ENCODE peak calls at places on chromosomes 4 and X, in five cellular contexts. One of them, this sample, is unnamed.

GRCh38 chr4:3684546-3684945 is 81.6 kb upstream of the ADRA2C start:
- DNase-seq in neuronal stem cell: no peak
- DNase-seq in epithelial cell of esophagus: no peak
- DNase-seq in bronchial epithelial cell: no peak
- DNase-seq in CD8-positive, alpha-beta memory T cell: no peak
- DNase-seq in this sample: no peak

GRCh38 chr4:185837415-185838103 is 25.6 kb upstream of the SORBS2 start:
- DNase-seq in neuronal stem cell: no peak
- DNase-seq in bronchial epithelial cell: no peak
- DNase-seq in epithelial cell of esophagus: no peak
- DNase-seq in CD8-positive, alpha-beta memory T cell: no peak
- DNase-seq in this sample: no peak

GRCh38 chr4:105060628-105061027 is 86.0 kb upstream of the TET2 start:
- DNase-seq in bronchial epithelial cell: peak; percentile 47
- DNase-seq in epithelial cell of esophagus: peak; percentile 20
- DNase-seq in CD8-positive, alpha-beta memory T cell: no peak
- DNase-seq in neuronal stem cell: no peak
- DNase-seq in this sample: no peak

GRCh38 chrX:57918750-57919436 is 8.6 kb upstream of the ZXDA start:
- DNase-seq in CD8-positive, alpha-beta memory T cell: no peak
- DNase-seq in epithelial cell of esophagus: peak; percentile 35
- DNase-seq in bronchial epithelial cell: peak; percentile 16
- DNase-seq in neuronal stem cell: no peak
- DNase-seq in this sample: peak; percentile 22

GRCh38 chrX:43556207-43556606 is 99.9 kb upstream of the MAOA start:
- DNase-seq in epithelial cell of esophagus: no peak
- DNase-seq in CD8-positive, alpha-beta memory T cell: no peak
- DNase-seq in neuronal stem cell: no peak
- DNase-seq in bronchial epithelial cell: no peak
- DNase-seq in this sample: no peak

GRCh38 chr4:144647095-144647959 is 1.4 kb downstream of the HHIP start:
- DNase-seq in CD8-positive, alpha-beta memory T cell: no peak
- DNase-seq in epithelial cell of esophagus: peak; percentile 23
- DNase-seq in bronchial epithelial cell: no peak
- DNase-seq in neuronal stem cell: no peak
- DNase-seq in this sample: no peak

GRCh38 chrX:121851033-121851432 is 803.6 kb downstream of the GLUD2 start:
- DNase-seq in neuronal stem cell: no peak
- DNase-seq in bronchial epithelial cell: peak; percentile 51
- DNase-seq in CD8-positive, alpha-beta memory T cell: no peak
- DNase-seq in epithelial cell of esophagus: peak; percentile 52
- DNase-seq in this sample: no peak

GRCh38 chr4:119735136-119735770 is 106.6 kb upstream of the PDE5A start:
- DNase-seq in bronchial epithelial cell: peak; percentile 81
- DNase-seq in CD8-positive, alpha-beta memory T cell: no peak
- DNase-seq in neuronal stem cell: no peak
- DNase-seq in epithelial cell of esophagus: peak; percentile 67
- DNase-seq in this sample: no peak

GRCh38 chr4:163556169-163556568 is 61.7 kb downstream of the TMA16 start:
- DNase-seq in epithelial cell of esophagus: no peak
- DNase-seq in neuronal stem cell: no peak
- DNase-seq in CD8-positive, alpha-beta memory T cell: no peak
- DNase-seq in bronchial epithelial cell: no peak
- DNase-seq in this sample: no peak

GRCh38 chrX:54530358-54530900 is 410 bp downstream of the GNL3L start:
- DNase-seq in epithelial cell of esophagus: no peak
- DNase-seq in bronchial epithelial cell: no peak
- DNase-seq in CD8-positive, alpha-beta memory T cell: no peak
- DNase-seq in neuronal stem cell: no peak
- DNase-seq in this sample: no peak

GRCh38 chrX:51825432-51825831 is 68.0 kb upstream of the MAGED1 start:
- DNase-seq in bronchial epithelial cell: no peak
- DNase-seq in epithelial cell of esophagus: peak; percentile 2
- DNase-seq in CD8-positive, alpha-beta memory T cell: no peak
- DNase-seq in neuronal stem cell: no peak
- DNase-seq in this sample: no peak

GRCh38 chrX:19855700-19856381 is 31.6 kb downstream of the SH3KBP1 start:
- DNase-seq in neuronal stem cell: no peak
- DNase-seq in epithelial cell of esophagus: peak; percentile 12
- DNase-seq in CD8-positive, alpha-beta memory T cell: no peak
- DNase-seq in bronchial epithelial cell: peak; percentile 21
- DNase-seq in this sample: no peak

GRCh38 chr4:63563288-63564014 is 845.8 kb downstream of the TECRL start:
- DNase-seq in CD8-positive, alpha-beta memory T cell: no peak
- DNase-seq in epithelial cell of esophagus: peak; percentile 21
- DNase-seq in bronchial epithelial cell: peak; percentile 0
- DNase-seq in neuronal stem cell: peak; percentile 9
- DNase-seq in this sample: no peak

GRCh38 chrX:24425806-24426205 is 39.3 kb upstream of the PDK3 start:
- DNase-seq in CD8-positive, alpha-beta memory T cell: no peak
- DNase-seq in epithelial cell of esophagus: no peak
- DNase-seq in neuronal stem cell: no peak
- DNase-seq in bronchial epithelial cell: no peak
- DNase-seq in this sample: no peak

GRCh38 chr4:98209111-98209510 is 52.1 kb upstream of the RAP1GDS1 start:
- DNase-seq in CD8-positive, alpha-beta memory T cell: no peak
- DNase-seq in bronchial epithelial cell: no peak
- DNase-seq in epithelial cell of esophagus: no peak
- DNase-seq in neuronal stem cell: no peak
- DNase-seq in this sample: no peak
- H3K4me3 ChIP-seq in CD8-positive, alpha-beta memory T cell: no peak overlapping the region
- H3K4me3 ChIP-seq in bronchial epithelial cell: no peak overlapping the region
- H3K4me3 ChIP-seq in epithelial cell of esophagus: no peak overlapping the region
- H3K4me3 ChIP-seq in neuronal stem cell: no peak overlapping the region
- H3K4me3 ChIP-seq in this sample: no peak overlapping the region

GRCh38 chr4:158277558-158277957 is 67.3 kb downstream of the TMEM144 start:
- DNase-seq in bronchial epithelial cell: no peak
- DNase-seq in CD8-positive, alpha-beta memory T cell: no peak
- DNase-seq in neuronal stem cell: no peak
- DNase-seq in epithelial cell of esophagus: no peak
- DNase-seq in this sample: no peak

GRCh38 chr4:158285429-158286216 is 75.3 kb downstream of the TMEM144 start:
- DNase-seq in neuronal stem cell: no peak
- DNase-seq in epithelial cell of esophagus: peak; percentile 56
- DNase-seq in CD8-positive, alpha-beta memory T cell: no peak
- DNase-seq in bronchial epithelial cell: peak; percentile 71
- DNase-seq in this sample: no peak

GRCh38 chr4:158280856-158281255 is 70.6 kb downstream of the TMEM144 start:
- DNase-seq in CD8-positive, alpha-beta memory T cell: no peak
- DNase-seq in neuronal stem cell: no peak
- DNase-seq in epithelial cell of esophagus: no peak
- DNase-seq in bronchial epithelial cell: no peak
- DNase-seq in this sample: no peak

DNA sequence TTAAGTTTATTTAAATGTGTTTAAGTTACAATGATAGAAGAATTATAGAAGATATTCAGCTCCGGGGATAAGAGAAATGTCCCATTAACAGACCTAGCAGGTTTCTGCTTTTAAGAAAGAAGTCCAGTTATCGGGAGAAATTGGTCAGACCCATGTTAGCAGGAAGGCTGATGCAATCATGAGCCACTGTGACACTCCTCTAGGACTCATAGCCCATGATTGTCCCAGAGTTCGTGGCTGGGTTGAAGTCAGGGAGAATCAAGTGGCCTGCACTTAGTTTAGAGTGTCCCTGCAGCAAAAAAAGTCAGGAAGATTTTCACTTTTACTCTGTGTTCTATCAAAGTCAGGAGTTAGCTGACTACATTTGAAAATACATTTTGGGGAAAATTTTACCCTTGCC is 72.0 kb downstream of the TMEM144 start:
- DNase-seq in bronchial epithelial cell: peak; percentile 23
- DNase-seq in neuronal stem cell: no peak
- DNase-seq in epithelial cell of esophagus: peak; percentile 33
- DNase-seq in CD8-positive, alpha-beta memory T cell: no peak
- DNase-seq in this sample: no peak
- H3K4me3 ChIP-seq in bronchial epithelial cell: no peak overlapping the region
- H3K4me3 ChIP-seq in neuronal stem cell: no peak overlapping the region
- H3K4me3 ChIP-seq in epithelial cell of esophagus: no peak overlapping the region
- H3K4me3 ChIP-seq in CD8-positive, alpha-beta memory T cell: no peak overlapping the region
- H3K4me3 ChIP-seq in this sample: no peak overlapping the region

GRCh38 chr4:101136373-101137370 is 210.7 kb downstream of the PPP3CA start:
- DNase-seq in neuronal stem cell: no peak
- DNase-seq in epithelial cell of esophagus: no peak
- DNase-seq in CD8-positive, alpha-beta memory T cell: no peak
- DNase-seq in bronchial epithelial cell: peak; percentile 26
- DNase-seq in this sample: no peak
- H3K4me3 ChIP-seq in neuronal stem cell: no peak overlapping the region
- H3K4me3 ChIP-seq in epithelial cell of esophagus: no peak overlapping the region
- H3K4me3 ChIP-seq in CD8-positive, alpha-beta memory T cell: no peak overlapping the region
- H3K4me3 ChIP-seq in bronchial epithelial cell: no peak overlapping the region
- H3K4me3 ChIP-seq in this sample: no peak overlapping the region

DNA sequence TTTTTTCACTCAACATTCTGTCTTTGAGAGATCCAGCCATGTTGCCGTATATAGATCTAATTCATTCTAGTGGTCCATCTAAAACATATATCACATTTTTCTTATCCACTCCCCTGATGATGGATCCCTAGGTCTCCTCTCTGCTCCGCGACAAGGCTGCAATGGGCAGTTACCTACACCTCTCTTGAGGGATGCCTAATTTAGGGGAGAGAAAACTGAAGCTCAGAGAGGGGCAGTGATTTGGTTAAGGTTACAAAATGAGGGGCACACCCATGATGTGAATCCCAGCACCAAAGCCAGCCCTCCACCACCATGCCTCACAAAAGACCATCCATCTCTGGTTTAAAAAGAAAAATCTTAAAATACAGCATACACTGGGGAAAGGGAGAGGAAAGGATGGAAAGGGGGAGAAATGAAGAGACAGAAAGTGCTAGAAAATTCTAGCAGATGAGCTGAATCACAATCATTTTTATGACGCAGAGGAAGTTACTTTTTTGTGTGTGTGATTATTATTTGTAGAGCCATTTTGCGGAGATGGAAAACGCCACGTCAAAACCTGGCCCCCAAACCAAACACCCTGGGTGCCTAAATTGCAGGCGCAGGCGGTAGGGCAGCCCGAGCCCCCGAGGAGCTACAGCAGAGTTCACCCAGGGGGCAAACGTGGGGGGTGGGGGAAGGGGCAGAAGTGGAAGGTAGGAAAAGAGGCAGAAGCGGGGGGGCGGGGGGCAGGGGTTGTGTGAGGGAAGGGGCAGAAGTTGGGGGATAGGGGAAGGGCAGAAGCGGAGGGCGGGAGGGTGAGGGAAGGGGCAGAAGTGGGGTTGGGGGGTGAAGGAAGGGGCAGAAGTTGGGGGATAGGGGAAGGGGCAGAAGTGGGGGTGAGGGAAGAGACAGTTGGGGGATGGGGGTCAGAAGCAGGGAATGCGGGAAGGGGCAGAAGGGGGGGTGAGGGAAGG is 1.3 kb upstream of the TSPYL2 start:
- DNase-seq in bronchial epithelial cell: no peak
- DNase-seq in neuronal stem cell: no peak
- DNase-seq in epithelial cell of esophagus: no peak
- DNase-seq in CD8-positive, alpha-beta memory T cell: peak; percentile 68
- DNase-seq in this sample: no peak
- H3K4me3 ChIP-seq in bronchial epithelial cell: no peak overlapping the region
- H3K4me3 ChIP-seq in neuronal stem cell: no peak overlapping the region
- H3K4me3 ChIP-seq in epithelial cell of esophagus: no peak overlapping the region
- H3K4me3 ChIP-seq in CD8-positive, alpha-beta memory T cell: no peak overlapping the region
- H3K4me3 ChIP-seq in this sample: peak overlapping the region; percentile 85

GRCh38 chr4:88006956-88007303 is 505 bp upstream of the PKD2 start:
- DNase-seq in bronchial epithelial cell: no peak
- DNase-seq in neuronal stem cell: no peak
- DNase-seq in epithelial cell of esophagus: no peak
- DNase-seq in CD8-positive, alpha-beta memory T cell: no peak
- DNase-seq in this sample: no peak
- H3K4me3 ChIP-seq in bronchial epithelial cell: peak overlapping the region; percentile 82
- H3K4me3 ChIP-seq in neuronal stem cell: peak overlapping the region; percentile 89
- H3K4me3 ChIP-seq in epithelial cell of esophagus: peak overlapping the region; percentile 62
- H3K4me3 ChIP-seq in CD8-positive, alpha-beta memory T cell: peak overlapping the region; percentile 36
- H3K4me3 ChIP-seq in this sample: peak overlapping the region; percentile 93

DNA sequence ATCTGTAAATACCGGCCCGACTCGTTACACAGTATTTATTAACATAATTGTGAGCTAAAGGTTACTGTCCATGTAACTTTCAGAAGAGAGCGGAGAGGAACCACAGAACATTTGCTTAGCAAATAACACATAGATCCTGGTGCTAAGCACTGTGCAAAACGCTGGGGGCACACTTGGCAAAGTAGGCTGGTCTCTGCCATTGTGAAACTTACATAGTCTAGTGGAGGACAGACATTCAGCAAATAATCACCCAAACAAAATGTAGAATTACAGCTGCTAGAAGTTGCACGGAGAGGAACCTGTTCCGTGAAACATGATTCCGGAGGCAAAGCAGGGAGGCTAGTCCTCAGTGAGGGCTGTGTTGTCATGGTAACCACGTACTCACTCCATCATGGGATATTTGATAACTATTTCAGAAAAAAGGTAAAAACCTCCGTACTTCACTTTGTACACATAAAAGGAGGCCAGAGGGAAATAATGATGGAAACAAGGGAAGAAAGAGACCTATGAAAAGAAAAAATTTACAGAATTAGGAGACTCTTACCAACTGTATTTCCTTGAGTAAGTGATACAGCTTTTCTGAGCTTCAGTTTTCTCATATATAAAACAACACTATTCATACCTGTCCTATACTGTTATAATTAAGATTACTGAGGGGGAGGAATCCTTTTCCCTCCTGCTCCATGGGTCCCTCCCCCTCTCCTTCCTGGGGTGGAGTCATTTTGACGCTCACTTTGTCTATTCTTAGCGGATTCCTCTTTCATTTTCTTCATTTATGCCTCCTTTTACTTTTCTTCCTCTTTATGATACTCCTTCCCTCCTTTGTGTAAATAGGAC is 760 bp upstream of the RASGEF1B start:
- DNase-seq in bronchial epithelial cell: no peak
- DNase-seq in CD8-positive, alpha-beta memory T cell: peak; percentile 78
- DNase-seq in epithelial cell of esophagus: no peak
- DNase-seq in neuronal stem cell: peak; percentile 35
- DNase-seq in this sample: peak; percentile 30
- H3K4me3 ChIP-seq in bronchial epithelial cell: peak overlapping the region; percentile 64
- H3K4me3 ChIP-seq in CD8-positive, alpha-beta memory T cell: peak overlapping the region; percentile 92
- H3K4me3 ChIP-seq in epithelial cell of esophagus: peak overlapping the region; percentile 49
- H3K4me3 ChIP-seq in neuronal stem cell: peak overlapping the region; percentile 48
- H3K4me3 ChIP-seq in this sample: peak overlapping the region; percentile 99

DNA sequence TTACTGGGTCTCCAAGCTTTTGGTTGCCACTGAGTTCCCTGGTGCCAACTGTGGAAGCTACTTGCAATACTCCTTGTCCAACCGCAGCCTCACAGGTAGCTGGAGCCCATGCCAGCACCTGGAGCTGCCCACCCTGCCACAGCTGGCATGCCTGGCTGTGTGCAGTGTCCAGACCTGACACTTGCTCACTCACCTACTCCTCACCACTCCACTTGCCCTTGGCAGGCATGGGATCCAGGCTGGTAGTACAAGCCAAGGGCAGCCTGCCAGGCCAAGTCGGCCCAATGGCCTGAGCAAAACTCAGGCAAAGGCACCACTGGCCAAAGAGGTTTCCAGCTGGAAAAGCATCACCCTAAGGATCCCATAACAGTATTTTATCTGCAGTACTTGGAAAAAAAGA is 246.3 kb downstream of the PDGFC start:
- DNase-seq in epithelial cell of esophagus: no peak
- DNase-seq in neuronal stem cell: no peak
- DNase-seq in CD8-positive, alpha-beta memory T cell: no peak
- DNase-seq in bronchial epithelial cell: no peak
- DNase-seq in this sample: peak; percentile 51
- H3K4me3 ChIP-seq in epithelial cell of esophagus: no peak overlapping the region
- H3K4me3 ChIP-seq in neuronal stem cell: no peak overlapping the region
- H3K4me3 ChIP-seq in CD8-positive, alpha-beta memory T cell: no peak overlapping the region
- H3K4me3 ChIP-seq in bronchial epithelial cell: no peak overlapping the region
- H3K4me3 ChIP-seq in this sample: no peak overlapping the region